ENCODE peak calls at places on chromosomes 4 and X, in ten cellular contexts. C is HCEC 1CT; A is activated CD4-positive, alpha-beta T cell treated with anti-CD3 and anti-CD28 coated beads, Interleukin-2, amount 50 U/mL, for 1 hour; M is progenitor cell of endocrine pancreas; G is fibroblast of gingiva; Y is naive B cell; J is putamen; D is hepatocyte; I is posterior vena cava; B is cardiac fibroblast. O is an unnamed sample.
A peak's percentile ranks its signal among the peaks of the same experiment; 100 is the strongest.

GRCh38 chr4:176464748-176465147 is 145.0 kb downstream of the SPCS3 start:
- DNase-seq in C (no peak), A (no peak), M (no peak), G (no peak), Y (no peak), J (no peak), D (no peak), I (no peak), B (no peak), O (no peak)

GRCh38 chr4:22607382-22607781 is 85.4 kb upstream of the GBA3 start:
- DNase-seq in C (peak; percentile 24), A (peak; percentile 2), M (peak; percentile 12), G (peak; percentile 21), Y (peak; percentile 1), J (peak; percentile 9), D (peak; percentile 71), I (no peak), B (peak; percentile 63), O (peak; percentile 22)

GRCh38 chr4:6910340-6910959 is 824 bp downstream of the TBC1D14 start:
- DNase-seq in C (no peak), A (no peak), M (no peak), G (no peak), Y (no peak), J (no peak), D (peak; percentile 59), I (no peak), B (no peak), O (no peak)

GRCh38 chrX:34859191-34859590 is 83.4 kb upstream of the FAM47B start:
- DNase-seq in C (no peak), A (no peak), M (no peak), G (no peak), Y (no peak), J (no peak), D (no peak), I (no peak), B (no peak), O (no peak)

GRCh38 chrX:110081740-110082139 is 78.8 kb downstream of the TMEM164 start:
- DNase-seq in C (peak; percentile 19), A (no peak), M (no peak), G (peak; percentile 52), Y (no peak), J (no peak), D (no peak), I (no peak), B (peak; percentile 86), O (peak; percentile 25)

GRCh38 chr4:163540977-163541376 is 46.5 kb downstream of the TMA16 start:
- DNase-seq in C (peak; percentile 70), A (no peak), M (no peak), G (peak; percentile 76), Y (no peak), J (no peak), D (no peak), I (no peak), B (peak; percentile 29), O (no peak)

GRCh38 chrX:38376747-38377146 is 24.3 kb downstream of the OTC start:
- DNase-seq in C (no peak), A (no peak), M (no peak), G (no peak), Y (no peak), J (no peak), D (no peak), I (no peak), B (no peak), O (no peak)

GRCh38 chrX:72478853-72479252 is 93.8 kb downstream of the HDAC8 start:
- DNase-seq in C (no peak), A (no peak), M (no peak), G (no peak), Y (no peak), J (no peak), D (peak; percentile 20), I (no peak), B (no peak), O (no peak)

GRCh38 chrX:3380603-3381002 is 34.2 kb upstream of the MXRA5 start:
- DNase-seq in C (no peak), A (no peak), M (no peak), G (no peak), Y (no peak), J (no peak), D (no peak), I (no peak), B (no peak), O (no peak)

GRCh38 chrX:41184312-41184711 is 99.1 kb downstream of the USP9X start:
- DNase-seq in C (no peak), A (no peak), M (no peak), G (no peak), Y (peak; percentile 46), J (no peak), D (no peak), I (no peak), B (no peak), O (no peak)

GRCh38 chr4:128782076-128782715 is 27.3 kb upstream of the JADE1 start:
- DNase-seq in C (peak; percentile 4), A (peak; percentile 62), M (no peak), G (no peak), Y (peak; percentile 17), J (peak; percentile 42), D (no peak), I (no peak), B (no peak), O (no peak)

GRCh38 chr4:53023640-53024299 is 161.7 kb downstream of the RASL11B start:
- DNase-seq in C (no peak), A (no peak), M (no peak), G (no peak), Y (no peak), J (no peak), D (no peak), I (no peak), B (no peak), O (no peak)

GRCh38 chr4:118823471-118823870 is 12.5 kb downstream of the SEC24D start:
- DNase-seq in C (no peak), A (no peak), M (no peak), G (no peak), Y (no peak), J (no peak), D (no peak), I (no peak), B (no peak), O (no peak)

GRCh38 chr4:3709061-3709845 is 56.9 kb upstream of the ADRA2C start:
- DNase-seq in C (no peak), A (no peak), M (no peak), G (no peak), Y (no peak), J (no peak), D (no peak), I (peak; percentile 58), B (no peak), O (peak; percentile 17)

GRCh38 chr4:169249214-169249973 is 21.4 kb downstream of the SH3RF1 start:
- DNase-seq in C (peak; percentile 48), A (no peak), M (no peak), G (no peak), Y (no peak), J (no peak), D (peak; percentile 48), I (no peak), B (peak; percentile 61), O (no peak)

GRCh38 chr4:84167089-84167488 is 332.0 kb downstream of the NKX6-1 start:
- DNase-seq in C (no peak), A (no peak), M (no peak), G (no peak), Y (no peak), J (no peak), D (no peak), I (no peak), B (no peak), O (no peak)

GRCh38 chr4:10168151-10168550 is 51.6 kb upstream of the WDR1 start:
- DNase-seq in C (no peak), A (no peak), M (no peak), G (no peak), Y (no peak), J (no peak), D (no peak), I (no peak), B (no peak), O (no peak)